ENCODE peak calls at places on chromosomes 12 and 14, in five cellular contexts. W, P, Q, B and S are unnamed samples.

GRCh38 chr12:118525216-118525615 is 148.9 kb downstream of the SUDS3 start:
- DNase-seq in W (no peak), P (no peak), Q (no peak), B (no peak), S (no peak)

GRCh38 chr12:7017870-7018349 is 366 bp downstream of the LPCAT3 start:
- DNase-seq in W (no peak), P (no peak), Q (peak; percentile 43), B (no peak), S (no peak)

GRCh38 chr12:88957358-88957757 is 377.1 kb upstream of the KITLG start:
- DNase-seq in W (no peak), P (no peak), Q (no peak), B (no peak), S (no peak)

GRCh38 chr12:89947437-89948265 is 239.0 kb upstream of the ATP2B1 start:
- DNase-seq in W (peak; percentile 96), P (peak; percentile 92), Q (peak; percentile 60), B (no peak), S (no peak)

GRCh38 chr12:131928765-131929529 is at the start of gene PUS1:
- DNase-seq in W (peak; percentile 93), P (peak; percentile 95), Q (peak; percentile 95), B (peak; percentile 83), S (peak; percentile 87)

GRCh38 chr12:96177013-96177412 is 17.2 kb upstream of the ELK3 start:
- DNase-seq in W (peak; percentile 42), P (peak; percentile 49), Q (no peak), B (peak; percentile 43), S (no peak)

GRCh38 chr14:51165415-51165814 is 70.5 kb upstream of the TRIM9 start:
- DNase-seq in W (no peak), P (no peak), Q (no peak), B (no peak), S (no peak)

GRCh38 chr14:37114039-37114438 is 58.4 kb downstream of the SLC25A21 start:
- DNase-seq in W (no peak), P (peak; percentile 54), Q (no peak), B (no peak), S (no peak)

GRCh38 chr12:46401703-46402102 is 29.1 kb upstream of the SLC38A2 start:
- DNase-seq in W (peak; percentile 81), P (peak; percentile 62), Q (no peak), B (no peak), S (no peak)

GRCh38 chr14:86086962-86087361 is 557.0 kb downstream of the FLRT2 start:
- DNase-seq in W (no peak), P (no peak), Q (no peak), B (no peak), S (no peak)

GRCh38 chr14:46646796-46647195 is 4.8 kb downstream of the RPL10L start:
- DNase-seq in W (no peak), P (no peak), Q (no peak), B (no peak), S (no peak)

GRCh38 chr12:15497621-15498285 is 175.4 kb downstream of the PTPRO start:
- DNase-seq in W (peak; percentile 9), P (no peak), Q (no peak), B (no peak), S (no peak)

GRCh38 chr14:75915063-75915462 is 66.7 kb downstream of the TGFB3 start:
- DNase-seq in W (no peak), P (no peak), Q (no peak), B (no peak), S (no peak)

GRCh38 chr14:85604671-85605070 is 74.7 kb downstream of the FLRT2 start:
- DNase-seq in W (no peak), P (no peak), Q (no peak), B (no peak), S (no peak)

GRCh38 chr12:112777387-112778025 is 14.0 kb upstream of the RPH3A start:
- DNase-seq in W (no peak), P (no peak), Q (no peak), B (no peak), S (no peak)

GRCh38 chr14:81727243-81727642 is 193.6 kb upstream of the SEL1L start:
- DNase-seq in W (no peak), P (no peak), Q (no peak), B (no peak), S (no peak)

GRCh38 chr14:76644875-76645518 is 116.3 kb upstream of the VASH1 start:
- DNase-seq in W (peak; percentile 15), P (peak; percentile 18), Q (peak; percentile 58), B (no peak), S (no peak)

GRCh38 chr14:20811994-20812393 is 9.3 kb upstream of the RNASE1 start:
- DNase-seq in W (no peak), P (no peak), Q (no peak), B (no peak), S (no peak)

GRCh38 chr14:40757376-40757775 is 849.3 kb upstream of the LRFN5 start:
- DNase-seq in W (no peak), P (no peak), Q (no peak), B (no peak), S (no peak)